ENCODE peak calls at places on chromosomes 11 and 22, in nine cellular contexts. One of them, this sample, is unnamed.

GRCh38 chr11:68396526-68396925 is 64.0 kb upstream of the PPP6R3 start:
- DNase-seq in NB4: no peak
- DNase-seq in pancreas: no peak
- DNase-seq in prostate gland: no peak
- DNase-seq in spleen: no peak
- DNase-seq in choroid plexus epithelial cell: no peak
- DNase-seq in endothelial cell of umbilical vein: no peak
- DNase-seq in MM.1S: no peak
- DNase-seq in WTC11: no peak
- DNase-seq in this sample: peak; percentile 71

GRCh38 chr22:29093980-29094379 is 21.1 kb downstream of the KREMEN1 start:
- DNase-seq in pancreas: no peak
- DNase-seq in spleen: no peak
- DNase-seq in endothelial cell of umbilical vein: no peak
- DNase-seq in NB4: no peak
- DNase-seq in prostate gland: no peak
- DNase-seq in WTC11: no peak
- DNase-seq in choroid plexus epithelial cell: no peak
- DNase-seq in MM.1S: no peak
- DNase-seq in this sample: no peak

GRCh38 chr11:111569476-111569875 is 29.0 kb downstream of the LAYN start:
- DNase-seq in choroid plexus epithelial cell: no peak
- DNase-seq in spleen: no peak
- DNase-seq in pancreas: no peak
- DNase-seq in NB4: no peak
- DNase-seq in prostate gland: no peak
- DNase-seq in WTC11: no peak
- DNase-seq in endothelial cell of umbilical vein: no peak
- DNase-seq in MM.1S: no peak
- DNase-seq in this sample: no peak

GRCh38 chr22:23754220-23754919 is at the start of gene VPREB3:
- DNase-seq in prostate gland: no peak
- DNase-seq in endothelial cell of umbilical vein: no peak
- DNase-seq in WTC11: peak; percentile 29
- DNase-seq in NB4: no peak
- DNase-seq in MM.1S: no peak
- DNase-seq in spleen: peak; percentile 84
- DNase-seq in choroid plexus epithelial cell: no peak
- DNase-seq in pancreas: no peak
- DNase-seq in this sample: no peak

GRCh38 chr11:121829159-121829643 is 286.8 kb downstream of the BLID start:
- DNase-seq in endothelial cell of umbilical vein: peak; percentile 87
- DNase-seq in MM.1S: no peak
- DNase-seq in prostate gland: no peak
- DNase-seq in WTC11: no peak
- DNase-seq in choroid plexus epithelial cell: peak; percentile 99
- DNase-seq in NB4: peak; percentile 7
- DNase-seq in spleen: no peak
- DNase-seq in pancreas: no peak
- DNase-seq in this sample: no peak

GRCh38 chr11:883527-883926 is 27.1 kb downstream of the CHID1 start:
- DNase-seq in pancreas: no peak
- DNase-seq in NB4: no peak
- DNase-seq in prostate gland: no peak
- DNase-seq in endothelial cell of umbilical vein: no peak
- DNase-seq in choroid plexus epithelial cell: no peak
- DNase-seq in WTC11: no peak
- DNase-seq in spleen: no peak
- DNase-seq in MM.1S: no peak
- DNase-seq in this sample: no peak

GRCh38 chr22:41668971-41669911 is 19.4 kb downstream of the SNU13 start:
- DNase-seq in choroid plexus epithelial cell: peak; percentile 75
- DNase-seq in MM.1S: no peak
- DNase-seq in NB4: no peak
- DNase-seq in WTC11: no peak
- DNase-seq in pancreas: no peak
- DNase-seq in spleen: no peak
- DNase-seq in prostate gland: no peak
- DNase-seq in endothelial cell of umbilical vein: peak; percentile 37
- DNase-seq in this sample: no peak

GRCh38 chr22:36546092-36546804 is 17.3 kb upstream of the EIF3D start:
- DNase-seq in pancreas: peak; percentile 53
- DNase-seq in prostate gland: peak; percentile 14
- DNase-seq in WTC11: peak; percentile 79
- DNase-seq in spleen: no peak
- DNase-seq in endothelial cell of umbilical vein: peak; percentile 54
- DNase-seq in MM.1S: peak; percentile 24
- DNase-seq in NB4: peak; percentile 87
- DNase-seq in choroid plexus epithelial cell: peak; percentile 72
- DNase-seq in this sample: peak; percentile 67

GRCh38 chr22:47676685-47677084 is 914.2 kb downstream of the TBC1D22A start:
- DNase-seq in choroid plexus epithelial cell: no peak
- DNase-seq in WTC11: no peak
- DNase-seq in pancreas: no peak
- DNase-seq in NB4: no peak
- DNase-seq in MM.1S: no peak
- DNase-seq in prostate gland: no peak
- DNase-seq in endothelial cell of umbilical vein: no peak
- DNase-seq in spleen: no peak
- DNase-seq in this sample: no peak

GRCh38 chr11:20155683-20156279 is 4.5 kb downstream of the DBX1 start:
- DNase-seq in spleen: no peak
- DNase-seq in NB4: no peak
- DNase-seq in MM.1S: no peak
- DNase-seq in WTC11: no peak
- DNase-seq in pancreas: no peak
- DNase-seq in prostate gland: no peak
- DNase-seq in endothelial cell of umbilical vein: no peak
- DNase-seq in choroid plexus epithelial cell: no peak
- DNase-seq in this sample: no peak

GRCh38 chr11:111589114-111589513 is 13.1 kb upstream of the SIK2 start:
- DNase-seq in prostate gland: no peak
- DNase-seq in MM.1S: no peak
- DNase-seq in spleen: no peak
- DNase-seq in choroid plexus epithelial cell: no peak
- DNase-seq in endothelial cell of umbilical vein: no peak
- DNase-seq in NB4: no peak
- DNase-seq in pancreas: no peak
- DNase-seq in WTC11: no peak
- DNase-seq in this sample: no peak

GRCh38 chr11:128462802-128463385 is 124.5 kb downstream of the ETS1 start:
- DNase-seq in spleen: no peak
- DNase-seq in NB4: no peak
- DNase-seq in pancreas: no peak
- DNase-seq in prostate gland: no peak
- DNase-seq in WTC11: no peak
- DNase-seq in endothelial cell of umbilical vein: no peak
- DNase-seq in choroid plexus epithelial cell: no peak
- DNase-seq in MM.1S: no peak
- DNase-seq in this sample: no peak

GRCh38 chr22:45200862-45201511 is 37.3 kb downstream of the NUP50 start:
- DNase-seq in WTC11: no peak
- DNase-seq in choroid plexus epithelial cell: peak; percentile 84
- DNase-seq in NB4: no peak
- DNase-seq in endothelial cell of umbilical vein: no peak
- DNase-seq in prostate gland: no peak
- DNase-seq in MM.1S: no peak
- DNase-seq in pancreas: peak; percentile 13
- DNase-seq in spleen: peak; percentile 41
- DNase-seq in this sample: peak; percentile 62

GRCh38 chr11:108137212-108137611 is 15.8 kb downstream of the ACAT1 start:
- DNase-seq in endothelial cell of umbilical vein: no peak
- DNase-seq in pancreas: no peak
- DNase-seq in WTC11: no peak
- DNase-seq in choroid plexus epithelial cell: no peak
- DNase-seq in spleen: no peak
- DNase-seq in NB4: no peak
- DNase-seq in prostate gland: no peak
- DNase-seq in MM.1S: no peak
- DNase-seq in this sample: no peak

GRCh38 chr11:108131993-108132392 is 10.6 kb downstream of the ACAT1 start:
- DNase-seq in choroid plexus epithelial cell: no peak
- DNase-seq in pancreas: no peak
- DNase-seq in MM.1S: no peak
- DNase-seq in WTC11: no peak
- DNase-seq in prostate gland: no peak
- DNase-seq in spleen: no peak
- DNase-seq in NB4: no peak
- DNase-seq in endothelial cell of umbilical vein: no peak
- DNase-seq in this sample: no peak

DNA sequence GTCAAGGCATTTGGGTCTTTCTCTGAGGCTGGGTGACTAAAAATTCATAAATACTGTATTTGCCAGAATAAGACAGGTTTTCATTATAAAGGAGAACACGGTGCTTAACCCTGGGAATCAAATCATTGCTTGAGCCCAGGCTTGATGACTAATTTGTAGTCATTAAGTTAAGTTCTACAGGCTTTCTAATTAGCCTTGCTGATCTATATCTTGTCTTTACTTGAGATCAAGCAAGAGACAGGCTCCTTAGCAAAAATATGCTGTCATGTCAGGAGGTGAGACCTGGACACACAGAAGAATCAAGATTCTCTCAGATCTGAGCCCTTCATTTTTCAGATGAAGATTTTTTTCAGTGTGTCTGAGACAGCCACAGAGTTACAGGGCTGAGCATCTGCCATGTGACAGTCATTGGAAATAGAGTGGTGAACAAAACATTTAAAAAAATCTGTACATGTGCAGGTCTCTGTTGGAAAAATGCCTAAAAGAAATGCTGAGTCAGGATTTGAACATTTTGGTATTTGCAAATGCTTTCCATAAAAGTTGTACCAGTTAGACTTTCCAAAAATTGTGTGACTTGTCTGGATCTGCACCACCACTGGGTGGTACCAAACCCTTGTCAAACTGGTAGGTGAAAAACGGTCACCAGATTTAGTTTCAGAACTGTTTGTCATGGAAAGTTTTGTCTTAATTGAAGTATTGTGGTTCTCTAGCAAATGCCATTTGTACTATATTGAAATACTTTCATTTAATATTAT is 14.7 kb downstream of the ACAT1 start:
- DNase-seq in MM.1S: peak; percentile 72
- DNase-seq in spleen: no peak
- DNase-seq in choroid plexus epithelial cell: peak; percentile 55
- DNase-seq in NB4: peak; percentile 29
- DNase-seq in endothelial cell of umbilical vein: no peak
- DNase-seq in pancreas: no peak
- DNase-seq in prostate gland: no peak
- DNase-seq in WTC11: no peak
- DNase-seq in this sample: no peak
- TF ChIP-seq CTCF in MM.1S: peak; percentile 52
- TF ChIP-seq CTCF in spleen: no peak
- TF ChIP-seq CTCF in choroid plexus epithelial cell: peak; percentile 32
- TF ChIP-seq CTCF in NB4: peak; percentile 11
- TF ChIP-seq CTCF in endothelial cell of umbilical vein: no peak
- TF ChIP-seq CTCF in pancreas: no peak
- TF ChIP-seq CTCF in prostate gland: no peak
- TF ChIP-seq CTCF in WTC11: no peak
- TF ChIP-seq CTCF in this sample: no peak

DNA sequence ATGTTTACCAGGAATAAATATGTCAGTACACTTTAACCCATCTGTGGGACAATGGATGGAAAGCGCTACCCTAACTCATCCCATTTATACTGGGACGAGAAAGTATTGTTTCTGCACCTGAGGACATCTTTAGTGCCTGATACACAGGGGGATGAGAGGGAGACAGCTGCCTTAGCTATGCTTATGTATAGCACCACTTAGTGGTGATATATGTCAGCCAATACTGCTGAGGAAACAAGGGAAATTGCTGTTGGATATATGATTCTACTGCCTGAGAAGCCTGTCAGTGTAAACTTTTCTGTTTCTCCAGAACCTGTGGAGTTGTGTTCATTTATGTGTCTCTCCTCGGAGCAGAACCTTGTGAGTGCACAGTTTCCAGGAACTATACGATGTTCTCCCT is 13.3 kb upstream of the CEP295 start:
- DNase-seq in prostate gland: no peak
- DNase-seq in endothelial cell of umbilical vein: peak; percentile 7
- DNase-seq in spleen: no peak
- DNase-seq in MM.1S: no peak
- DNase-seq in WTC11: no peak
- DNase-seq in choroid plexus epithelial cell: peak; percentile 72
- DNase-seq in pancreas: no peak
- DNase-seq in NB4: peak; percentile 49
- DNase-seq in this sample: no peak
- TF ChIP-seq CTCF in prostate gland: no peak
- TF ChIP-seq CTCF in endothelial cell of umbilical vein: no peak
- TF ChIP-seq CTCF in spleen: no peak
- TF ChIP-seq CTCF in MM.1S: no peak
- TF ChIP-seq CTCF in WTC11: peak; percentile 16
- TF ChIP-seq CTCF in choroid plexus epithelial cell: peak; percentile 69
- TF ChIP-seq CTCF in pancreas: no peak
- TF ChIP-seq CTCF in NB4: peak; percentile 49
- TF ChIP-seq CTCF in this sample: peak; percentile 14

DNA sequence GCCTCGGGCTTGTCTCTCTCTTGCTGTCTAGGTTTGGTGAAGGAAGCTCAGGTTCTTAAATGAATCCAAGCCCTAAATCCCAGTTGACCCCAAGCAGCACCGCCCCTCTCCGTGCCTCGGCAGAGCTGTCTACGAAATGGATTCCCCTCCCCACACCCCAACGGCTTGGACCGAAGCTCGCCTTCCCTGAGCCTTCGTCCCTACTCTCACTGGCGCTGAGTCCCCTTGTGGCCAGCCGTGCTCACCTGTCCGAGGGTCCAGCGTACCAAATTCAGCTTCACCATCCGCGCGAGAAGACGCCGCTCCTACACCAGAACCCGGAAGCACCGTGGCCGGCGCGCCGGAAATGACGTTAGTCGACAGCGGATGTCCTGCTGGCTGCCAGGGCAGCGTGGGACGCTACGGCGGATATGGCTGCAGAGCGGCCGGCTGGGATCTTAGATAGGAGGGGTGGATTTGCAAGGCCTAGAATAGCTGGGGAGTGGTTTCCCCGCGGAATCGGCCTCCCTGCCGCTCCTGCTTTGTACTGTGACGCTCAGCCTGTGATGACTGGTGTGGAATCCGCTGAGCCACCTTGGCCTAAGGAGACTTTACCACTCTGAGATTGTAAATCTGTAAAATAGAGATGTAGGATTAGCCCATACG is at the start of gene TFIP11:
- DNase-seq in NB4: peak; percentile 92
- DNase-seq in MM.1S: peak; percentile 94
- DNase-seq in pancreas: peak; percentile 92
- DNase-seq in choroid plexus epithelial cell: peak; percentile 91
- DNase-seq in spleen: peak; percentile 98
- DNase-seq in WTC11: peak; percentile 97
- DNase-seq in endothelial cell of umbilical vein: peak; percentile 95
- DNase-seq in prostate gland: peak; percentile 93
- DNase-seq in this sample: peak; percentile 98
- TF ChIP-seq CTCF in NB4: no peak
- TF ChIP-seq CTCF in MM.1S: peak; percentile 7
- TF ChIP-seq CTCF in pancreas: no peak
- TF ChIP-seq CTCF in choroid plexus epithelial cell: no peak
- TF ChIP-seq CTCF in spleen: no peak
- TF ChIP-seq CTCF in WTC11: no peak
- TF ChIP-seq CTCF in endothelial cell of umbilical vein: no peak
- TF ChIP-seq CTCF in prostate gland: no peak
- TF ChIP-seq CTCF in this sample: no peak

DNA sequence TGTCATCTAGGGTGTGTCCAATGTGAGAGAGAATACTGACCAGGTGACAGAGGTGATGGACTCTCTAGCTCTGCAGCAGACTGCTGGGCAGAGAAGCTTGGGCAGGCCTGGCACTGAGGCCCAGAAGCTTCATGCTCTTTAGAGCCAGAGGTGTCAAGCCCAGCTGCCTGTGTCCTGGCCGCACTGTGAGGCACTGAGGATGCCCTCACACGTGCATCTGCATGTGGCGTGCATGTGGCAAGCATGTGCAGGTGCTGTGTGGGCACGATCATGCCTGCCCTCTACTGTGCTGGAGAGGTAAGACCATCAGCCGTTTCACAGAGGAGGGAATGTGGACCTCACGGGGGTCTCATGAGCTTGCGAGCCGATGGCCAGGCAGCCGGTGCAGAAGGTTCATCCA is 15.8 kb upstream of the TXNRD2 start:
- DNase-seq in choroid plexus epithelial cell: no peak
- DNase-seq in pancreas: peak; percentile 3
- DNase-seq in endothelial cell of umbilical vein: no peak
- DNase-seq in prostate gland: no peak
- DNase-seq in MM.1S: no peak
- DNase-seq in spleen: peak; percentile 66
- DNase-seq in NB4: no peak
- DNase-seq in WTC11: no peak
- DNase-seq in this sample: peak; percentile 13
- TF ChIP-seq CTCF in choroid plexus epithelial cell: peak; percentile 5
- TF ChIP-seq CTCF in pancreas: no peak
- TF ChIP-seq CTCF in endothelial cell of umbilical vein: no peak
- TF ChIP-seq CTCF in prostate gland: no peak
- TF ChIP-seq CTCF in MM.1S: no peak
- TF ChIP-seq CTCF in spleen: no peak
- TF ChIP-seq CTCF in NB4: peak; percentile 5
- TF ChIP-seq CTCF in WTC11: no peak
- TF ChIP-seq CTCF in this sample: no peak